ENCODE peak calls at places on chromosomes 6 and 20, in ten cellular contexts. One of them, this sample, is unnamed.

GRCh38 chr6:70080443-70081062 is 214.2 kb downstream of the COL19A1 start:
- DNase-seq in lower leg skin: no peak
- DNase-seq in neural progenitor cell: no peak
- DNase-seq in spleen: no peak
- DNase-seq in progenitor cell of endocrine pancreas: no peak
- DNase-seq in GM06990: no peak
- DNase-seq in heart right ventricle: no peak
- DNase-seq in AG09309: no peak
- DNase-seq in psoas muscle: no peak
- DNase-seq in BE2C: no peak
- DNase-seq in this sample: no peak

GRCh38 chr6:6654599-6655575 is 66.4 kb downstream of the LY86 start:
- DNase-seq in lower leg skin: no peak
- DNase-seq in neural progenitor cell: no peak
- DNase-seq in spleen: no peak
- DNase-seq in progenitor cell of endocrine pancreas: no peak
- DNase-seq in GM06990: no peak
- DNase-seq in heart right ventricle: peak; percentile 82
- DNase-seq in AG09309: no peak
- DNase-seq in psoas muscle: no peak
- DNase-seq in BE2C: no peak
- DNase-seq in this sample: no peak

GRCh38 chr6:135880066-135880972 is 28.8 kb downstream of the PDE7B start:
- DNase-seq in lower leg skin: no peak
- DNase-seq in neural progenitor cell: no peak
- DNase-seq in spleen: no peak
- DNase-seq in progenitor cell of endocrine pancreas: no peak
- DNase-seq in GM06990: peak; percentile 25
- DNase-seq in heart right ventricle: no peak
- DNase-seq in AG09309: peak; percentile 49
- DNase-seq in psoas muscle: no peak
- DNase-seq in BE2C: no peak
- DNase-seq in this sample: no peak

GRCh38 chr20:63706852-63707557 is 771 bp downstream of the ARFRP1 start:
- DNase-seq in lower leg skin: peak; percentile 90
- DNase-seq in neural progenitor cell: peak; percentile 59
- DNase-seq in spleen: peak; percentile 91
- DNase-seq in progenitor cell of endocrine pancreas: peak; percentile 12
- DNase-seq in GM06990: peak; percentile 76
- DNase-seq in heart right ventricle: peak; percentile 49
- DNase-seq in AG09309: no peak
- DNase-seq in psoas muscle: peak; percentile 48
- DNase-seq in BE2C: peak; percentile 51
- DNase-seq in this sample: peak; percentile 37

GRCh38 chr6:52115145-52115741 is 27.8 kb upstream of the PKHD1 start:
- DNase-seq in lower leg skin: no peak
- DNase-seq in neural progenitor cell: no peak
- DNase-seq in spleen: no peak
- DNase-seq in progenitor cell of endocrine pancreas: no peak
- DNase-seq in GM06990: no peak
- DNase-seq in heart right ventricle: no peak
- DNase-seq in AG09309: no peak
- DNase-seq in psoas muscle: no peak
- DNase-seq in BE2C: no peak
- DNase-seq in this sample: no peak

GRCh38 chr20:47220161-47220582 is 136.3 kb downstream of the ZMYND8 start:
- DNase-seq in lower leg skin: no peak
- DNase-seq in neural progenitor cell: peak; percentile 66
- DNase-seq in spleen: no peak
- DNase-seq in progenitor cell of endocrine pancreas: no peak
- DNase-seq in GM06990: no peak
- DNase-seq in heart right ventricle: no peak
- DNase-seq in AG09309: no peak
- DNase-seq in psoas muscle: peak; percentile 43
- DNase-seq in BE2C: peak; percentile 64
- DNase-seq in this sample: no peak

GRCh38 chr6:144351741-144352140 is 66.6 kb downstream of the UTRN start:
- DNase-seq in lower leg skin: no peak
- DNase-seq in neural progenitor cell: no peak
- DNase-seq in spleen: no peak
- DNase-seq in progenitor cell of endocrine pancreas: no peak
- DNase-seq in GM06990: no peak
- DNase-seq in heart right ventricle: no peak
- DNase-seq in AG09309: no peak
- DNase-seq in psoas muscle: no peak
- DNase-seq in BE2C: no peak
- DNase-seq in this sample: no peak

GRCh38 chr6:136014454-136015421 is 163.2 kb downstream of the PDE7B start:
- DNase-seq in lower leg skin: no peak
- DNase-seq in neural progenitor cell: no peak
- DNase-seq in spleen: no peak
- DNase-seq in progenitor cell of endocrine pancreas: no peak
- DNase-seq in GM06990: no peak
- DNase-seq in heart right ventricle: peak; percentile 63
- DNase-seq in AG09309: peak; percentile 98
- DNase-seq in psoas muscle: no peak
- DNase-seq in BE2C: no peak
- DNase-seq in this sample: no peak

GRCh38 chr6:161835426-161836029 is 561.7 kb upstream of the AGPAT4 start:
- DNase-seq in lower leg skin: no peak
- DNase-seq in neural progenitor cell: no peak
- DNase-seq in spleen: no peak
- DNase-seq in progenitor cell of endocrine pancreas: no peak
- DNase-seq in GM06990: no peak
- DNase-seq in heart right ventricle: no peak
- DNase-seq in AG09309: no peak
- DNase-seq in psoas muscle: no peak
- DNase-seq in BE2C: peak; percentile 31
- DNase-seq in this sample: no peak

GRCh38 chr6:799769-800168 is 106.8 kb upstream of the EXOC2 start:
- DNase-seq in lower leg skin: no peak
- DNase-seq in neural progenitor cell: no peak
- DNase-seq in spleen: no peak
- DNase-seq in progenitor cell of endocrine pancreas: no peak
- DNase-seq in GM06990: no peak
- DNase-seq in heart right ventricle: no peak
- DNase-seq in AG09309: no peak
- DNase-seq in psoas muscle: no peak
- DNase-seq in BE2C: no peak
- DNase-seq in this sample: no peak
- TF ChIP-seq CTCF in lower leg skin: no peak
- TF ChIP-seq CTCF in neural progenitor cell: no peak
- TF ChIP-seq CTCF in spleen: no peak
- TF ChIP-seq CTCF in progenitor cell of endocrine pancreas: no peak
- TF ChIP-seq CTCF in GM06990: no peak
- TF ChIP-seq CTCF in heart right ventricle: no peak
- TF ChIP-seq CTCF in AG09309: no peak
- TF ChIP-seq CTCF in psoas muscle: no peak
- TF ChIP-seq CTCF in BE2C: no peak
- TF ChIP-seq CTCF in this sample: no peak

GRCh38 chr6:36623547-36624459 is 29.6 kb downstream of the SRSF3 start:
- DNase-seq in lower leg skin: peak; percentile 98
- DNase-seq in neural progenitor cell: peak; percentile 80
- DNase-seq in spleen: peak; percentile 91
- DNase-seq in progenitor cell of endocrine pancreas: peak; percentile 69
- DNase-seq in GM06990: peak; percentile 72
- DNase-seq in heart right ventricle: peak; percentile 91
- DNase-seq in AG09309: no peak
- DNase-seq in psoas muscle: peak; percentile 85
- DNase-seq in BE2C: peak; percentile 79
- DNase-seq in this sample: peak; percentile 59
- TF ChIP-seq CTCF in lower leg skin: peak; percentile 71
- TF ChIP-seq CTCF in neural progenitor cell: peak; percentile 88
- TF ChIP-seq CTCF in spleen: peak; percentile 93
- TF ChIP-seq CTCF in progenitor cell of endocrine pancreas: peak; percentile 87
- TF ChIP-seq CTCF in GM06990: peak; percentile 92
- TF ChIP-seq CTCF in heart right ventricle: peak; percentile 91
- TF ChIP-seq CTCF in AG09309: peak; percentile 87
- TF ChIP-seq CTCF in psoas muscle: peak; percentile 80
- TF ChIP-seq CTCF in BE2C: peak; percentile 94
- TF ChIP-seq CTCF in this sample: peak; percentile 83

GRCh38 chr6:108133594-108134179 is 32.1 kb upstream of the NR2E1 start:
- DNase-seq in lower leg skin: peak; percentile 87
- DNase-seq in neural progenitor cell: peak; percentile 97
- DNase-seq in spleen: peak; percentile 86
- DNase-seq in progenitor cell of endocrine pancreas: peak; percentile 82
- DNase-seq in GM06990: no peak
- DNase-seq in heart right ventricle: peak; percentile 46
- DNase-seq in AG09309: no peak
- DNase-seq in psoas muscle: peak; percentile 53
- DNase-seq in BE2C: peak; percentile 82
- DNase-seq in this sample: peak; percentile 75
- TF ChIP-seq CTCF in lower leg skin: no peak
- TF ChIP-seq CTCF in neural progenitor cell: peak; percentile 18
- TF ChIP-seq CTCF in spleen: no peak
- TF ChIP-seq CTCF in progenitor cell of endocrine pancreas: peak; percentile 35
- TF ChIP-seq CTCF in GM06990: no peak
- TF ChIP-seq CTCF in heart right ventricle: peak; percentile 18
- TF ChIP-seq CTCF in AG09309: no peak
- TF ChIP-seq CTCF in psoas muscle: peak; percentile 12
- TF ChIP-seq CTCF in BE2C: peak; percentile 16
- TF ChIP-seq CTCF in this sample: no peak

GRCh38 chr6:20212392-20213111 is at the start of gene MBOAT1:
- DNase-seq in lower leg skin: peak; percentile 97
- DNase-seq in neural progenitor cell: peak; percentile 83
- DNase-seq in spleen: peak; percentile 95
- DNase-seq in progenitor cell of endocrine pancreas: peak; percentile 67
- DNase-seq in GM06990: peak; percentile 88
- DNase-seq in heart right ventricle: peak; percentile 92
- DNase-seq in AG09309: peak; percentile 62
- DNase-seq in psoas muscle: peak; percentile 90
- DNase-seq in BE2C: peak; percentile 71
- DNase-seq in this sample: peak; percentile 84
- TF ChIP-seq CTCF in lower leg skin: no peak
- TF ChIP-seq CTCF in neural progenitor cell: no peak
- TF ChIP-seq CTCF in spleen: peak; percentile 33
- TF ChIP-seq CTCF in progenitor cell of endocrine pancreas: peak; percentile 25
- TF ChIP-seq CTCF in GM06990: peak; percentile 25
- TF ChIP-seq CTCF in heart right ventricle: peak; percentile 53
- TF ChIP-seq CTCF in AG09309: no peak
- TF ChIP-seq CTCF in psoas muscle: no peak
- TF ChIP-seq CTCF in BE2C: no peak
- TF ChIP-seq CTCF in this sample: no peak

GRCh38 chr20:32358632-32358882 is 426 bp downstream of the ASXL1 start:
- DNase-seq in lower leg skin: no peak
- DNase-seq in neural progenitor cell: no peak
- DNase-seq in spleen: no peak
- DNase-seq in progenitor cell of endocrine pancreas: no peak
- DNase-seq in GM06990: no peak
- DNase-seq in heart right ventricle: no peak
- DNase-seq in AG09309: no peak
- DNase-seq in psoas muscle: no peak
- DNase-seq in BE2C: no peak
- DNase-seq in this sample: no peak

GRCh38 chr20:32358883-32359632 is 927 bp downstream of the ASXL1 start:
- DNase-seq in lower leg skin: peak; percentile 92
- DNase-seq in neural progenitor cell: peak; percentile 93
- DNase-seq in spleen: peak; percentile 94
- DNase-seq in progenitor cell of endocrine pancreas: peak; percentile 76
- DNase-seq in GM06990: peak; percentile 78
- DNase-seq in heart right ventricle: peak; percentile 83
- DNase-seq in AG09309: no peak
- DNase-seq in psoas muscle: peak; percentile 77
- DNase-seq in BE2C: peak; percentile 74
- DNase-seq in this sample: peak; percentile 82

GRCh38 chr20:32359633-32360332 is 1.7 kb downstream of the ASXL1 start:
- DNase-seq in lower leg skin: no peak
- DNase-seq in neural progenitor cell: peak; percentile 42
- DNase-seq in spleen: no peak
- DNase-seq in progenitor cell of endocrine pancreas: no peak
- DNase-seq in GM06990: no peak
- DNase-seq in heart right ventricle: peak; percentile 10
- DNase-seq in AG09309: no peak
- DNase-seq in psoas muscle: no peak
- DNase-seq in BE2C: no peak
- DNase-seq in this sample: no peak

GRCh38 chr20:32356935-32357868 is 929 bp upstream of the ASXL1 start:
- DNase-seq in lower leg skin: peak; percentile 85
- DNase-seq in neural progenitor cell: no peak
- DNase-seq in spleen: no peak
- DNase-seq in progenitor cell of endocrine pancreas: peak; percentile 22
- DNase-seq in GM06990: no peak
- DNase-seq in heart right ventricle: peak; percentile 15
- DNase-seq in AG09309: no peak
- DNase-seq in psoas muscle: no peak
- DNase-seq in BE2C: peak; percentile 14
- DNase-seq in this sample: no peak

GRCh38 chr20:32357869-32358631 is at the start of gene ASXL1:
- DNase-seq in lower leg skin: peak; percentile 99
- DNase-seq in neural progenitor cell: peak; percentile 99
- DNase-seq in spleen: peak; percentile 99
- DNase-seq in progenitor cell of endocrine pancreas: peak; percentile 100
- DNase-seq in GM06990: peak; percentile 98
- DNase-seq in heart right ventricle: peak; percentile 98
- DNase-seq in AG09309: peak; percentile 74
- DNase-seq in psoas muscle: peak; percentile 97
- DNase-seq in BE2C: peak; percentile 99
- DNase-seq in this sample: peak; percentile 98
- TF ChIP-seq CTCF in lower leg skin: no peak
- TF ChIP-seq CTCF in neural progenitor cell: no peak
- TF ChIP-seq CTCF in spleen: peak; percentile 28
- TF ChIP-seq CTCF in progenitor cell of endocrine pancreas: no peak
- TF ChIP-seq CTCF in GM06990: no peak
- TF ChIP-seq CTCF in heart right ventricle: no peak
- TF ChIP-seq CTCF in AG09309: no peak
- TF ChIP-seq CTCF in psoas muscle: no peak
- TF ChIP-seq CTCF in BE2C: no peak
- TF ChIP-seq CTCF in this sample: no peak

DNA sequence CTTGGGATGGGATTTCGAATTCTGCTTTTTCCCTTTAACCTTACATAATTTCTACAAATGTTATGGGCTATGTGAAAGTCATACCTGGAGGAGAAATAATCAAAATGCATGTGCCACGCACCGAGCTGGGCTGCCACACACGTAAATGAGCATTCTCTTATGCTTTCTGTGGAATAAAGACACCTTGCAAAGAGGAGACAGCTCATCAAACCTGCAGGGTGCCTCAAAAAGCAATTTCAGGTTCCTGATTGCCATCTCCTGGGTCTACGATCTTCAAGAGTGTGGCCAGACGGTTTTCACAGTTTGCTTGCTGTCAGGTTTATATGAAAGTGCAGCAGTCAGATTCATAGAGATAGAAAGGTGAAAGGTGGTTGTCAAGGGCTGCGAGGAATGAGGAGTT is 36.6 kb downstream of the DUSP22 start:
- DNase-seq in lower leg skin: no peak
- DNase-seq in neural progenitor cell: no peak
- DNase-seq in spleen: no peak
- DNase-seq in progenitor cell of endocrine pancreas: no peak
- DNase-seq in GM06990: no peak
- DNase-seq in heart right ventricle: no peak
- DNase-seq in AG09309: no peak
- DNase-seq in psoas muscle: no peak
- DNase-seq in BE2C: no peak
- DNase-seq in this sample: no peak
- TF ChIP-seq CTCF in lower leg skin: no peak
- TF ChIP-seq CTCF in neural progenitor cell: no peak
- TF ChIP-seq CTCF in spleen: no peak
- TF ChIP-seq CTCF in progenitor cell of endocrine pancreas: no peak
- TF ChIP-seq CTCF in GM06990: no peak
- TF ChIP-seq CTCF in heart right ventricle: no peak
- TF ChIP-seq CTCF in AG09309: no peak
- TF ChIP-seq CTCF in psoas muscle: no peak
- TF ChIP-seq CTCF in BE2C: no peak
- TF ChIP-seq CTCF in this sample: no peak

This sample was measured in mesothelial cell of epicardium.